ENCODE peak calls at places on chromosomes 11 and 22, in six cellular contexts. S, J, B, U, I and N are unnamed samples.

GRCh38 chr11:88064097-88064705 is 111.0 kb downstream of the RAB38 start:
- DNase-seq in B (no peak), U (no peak), I (no peak), J (no peak), S (no peak), N (no peak)

GRCh38 chr11:71962428-71963038 is 33.7 kb downstream of the RNF121 start:
- DNase-seq in B (no peak), U (peak), J (no peak), I (no peak), S (no peak), N (no peak)

GRCh38 chr11:125162743-125163142 is 1.8 kb upstream of the PKNOX2 start:
- DNase-seq in J (no peak), S (no peak), B (no peak), I (no peak), U (no peak), N (no peak)

GRCh38 chr11:119471329-119471728 is 48.4 kb upstream of the THY1 start:
- DNase-seq in S (no peak), I (no peak), U (no peak), J (no peak), B (no peak), N (no peak)

GRCh38 chr11:124740277-124740882 is 638 bp downstream of the NRGN start:
- DNase-seq in I (peak), J (no peak), U (peak), S (no peak), B (no peak), N (peak)

GRCh38 chr22:36143956-36144355 is 16.6 kb downstream of the APOL3 start:
- DNase-seq in B (no peak), I (no peak), J (no peak), S (no peak), U (no peak), N (no peak)

GRCh38 chr11:2881974-2882362 is 3.6 kb downstream of the CDKN1C start:
- DNase-seq in S (no peak), B (no peak), U (no peak), J (no peak), I (no peak), N (peak)

GRCh38 chr11:116217006-116217405 is 555.8 kb downstream of the BUD13 start:
- DNase-seq in S (peak), B (peak), U (peak), J (no peak), I (peak), N (no peak)

GRCh38 chr11:35337136-35337918 is 82.0 kb downstream of the SLC1A2 start:
- DNase-seq in S (no peak), U (peak), J (no peak), B (peak), I (peak), N (peak)

GRCh38 chr22:25176175-25176574 is 23.5 kb upstream of the CRYBB3 start:
- DNase-seq in B (no peak), U (no peak), I (peak), S (no peak), J (no peak), N (no peak)

GRCh38 chr11:75174781-75175370 is 24.0 kb downstream of the SLCO2B1 start:
- DNase-seq in S (no peak), J (peak), B (no peak), I (no peak), U (no peak), N (no peak)

GRCh38 chr11:61429346-61429690 is 457 bp downstream of the CPSF7 start:
- DNase-seq in B (peak), S (no peak), U (peak), J (no peak), I (peak), N (no peak)

GRCh38 chr11:60994450-60995135 is 23.1 kb downstream of the CD6 start:
- DNase-seq in B (no peak), U (no peak), I (no peak), S (no peak), J (no peak), N (no peak)

GRCh38 chr11:33005175-33005574 is 10.5 kb upstream of the DEPDC7 start:
- DNase-seq in J (no peak), I (no peak), B (no peak), S (no peak), U (no peak), N (no peak)

GRCh38 chr22:50260801-50261614 is 475 bp downstream of the MAPK12 start:
- DNase-seq in U (peak), S (peak), B (no peak), I (peak), J (no peak), N (no peak)

GRCh38 chr11:15688351-15688792 is 573.6 kb downstream of the INSC start:
- DNase-seq in J (no peak), B (no peak), U (no peak), I (peak), S (no peak), N (peak)

GRCh38 chr11:71418643-71419042 is 29.6 kb downstream of the DHCR7 start:
- DNase-seq in S (no peak), B (no peak), I (no peak), J (no peak), U (no peak), N (no peak)

GRCh38 chr11:90219438-90219837 is 3.4 kb downstream of the CHORDC1 start:
- DNase-seq in J (no peak), U (no peak), S (no peak), I (no peak), B (no peak), N (no peak)

GRCh38 chr11:78020248-78020647 is 2.8 kb downstream of the KCTD14 start:
- DNase-seq in S (no peak), B (no peak), I (no peak), J (no peak), U (no peak), N (no peak)

GRCh38 chr11:63574856-63575602 is 11.8 kb upstream of the PLAAT2 start:
- DNase-seq in B (no peak), I (no peak), U (no peak), S (no peak), J (no peak), N (no peak)

GRCh38 chr11:62025429-62026105 is 58.1 kb upstream of the FTH1 start:
- DNase-seq in B (peak), I (peak), J (peak), U (peak), S (no peak), N (peak)

GRCh38 chr22:23850136-23850611 is 7.5 kb upstream of the SLC2A11 start:
- DNase-seq in J (no peak), I (no peak), S (no peak), B (no peak), U (no peak), N (no peak)

GRCh38 chr22:11627436-11627797 is 3900.6 kb upstream of the OR11H1 start:
- DNase-seq in I (no peak), J (no peak), B (no peak), S (no peak), U (no peak), N (no peak)

GRCh38 chr11:1260023-1260501 is 37.2 kb downstream of the MUC5B start:
- DNase-seq in J (no peak), U (peak), S (no peak), B (peak), I (no peak), N (peak)

GRCh38 chr11:3156661-3157311 is 8.3 kb downstream of the OSBPL5 start:
- DNase-seq in B (no peak), J (no peak), S (no peak), I (no peak), U (no peak), N (peak)

GRCh38 chr11:122721964-122722266 is 66.4 kb downstream of the UBASH3B start:
- DNase-seq in B (peak), U (peak), J (no peak), S (no peak), I (peak), N (no peak)

DNA sequence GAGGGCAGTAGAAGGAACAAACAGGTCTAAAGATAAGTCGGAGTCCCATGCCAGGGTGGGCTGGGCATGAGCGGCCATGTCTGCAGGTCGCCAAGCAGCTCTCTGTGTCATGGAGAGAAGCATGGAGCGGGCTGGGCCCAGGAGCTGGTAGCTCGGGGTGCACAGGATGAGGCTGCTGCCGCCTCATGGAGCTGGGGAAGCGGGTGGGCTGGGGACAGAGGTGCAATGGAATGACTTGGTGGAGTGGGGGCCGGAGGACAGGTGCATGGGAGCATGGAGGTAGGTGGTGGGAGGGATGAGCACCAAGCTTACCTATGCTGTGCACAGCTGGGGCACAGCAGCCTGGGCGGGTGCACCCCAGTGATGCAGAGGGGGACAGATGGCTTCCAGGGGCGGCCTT is 3.6 kb downstream of the NRXN2 start:
- DNase-seq in S (no peak), U (no peak), B (no peak), J (no peak), I (no peak), N (no peak)
- TF ChIP-seq CTCF in S (no peak), U (no peak), B (no peak), J (no peak), I (no peak), N (no peak)

GRCh38 chr11:103830205-103830604 is 206.2 kb upstream of the DDI1 start:
- DNase-seq in J (no peak), U (no peak), B (no peak), S (no peak), I (no peak), N (no peak)

GRCh38 chr11:103829596-103829995 is 206.8 kb upstream of the DDI1 start:
- DNase-seq in S (no peak), B (no peak), I (no peak), J (no peak), U (no peak), N (no peak)

GRCh38 chr11:103824116-103824515 is 212.3 kb upstream of the DDI1 start:
- DNase-seq in S (no peak), I (no peak), U (no peak), J (no peak), B (no peak), N (no peak)

GRCh38 chr11:103826856-103827255 is 209.6 kb upstream of the DDI1 start:
- DNase-seq in I (no peak), J (no peak), U (no peak), S (no peak), B (no peak), N (no peak)

GRCh38 chr11:103825469-103825868 is 211.0 kb upstream of the DDI1 start:
- DNase-seq in B (no peak), J (no peak), I (no peak), S (no peak), U (no peak), N (no peak)
- H3K27ac ChIP-seq in B (no peak), J (no peak), I (no peak), S (no peak), U (no peak), N (no peak)

DNA sequence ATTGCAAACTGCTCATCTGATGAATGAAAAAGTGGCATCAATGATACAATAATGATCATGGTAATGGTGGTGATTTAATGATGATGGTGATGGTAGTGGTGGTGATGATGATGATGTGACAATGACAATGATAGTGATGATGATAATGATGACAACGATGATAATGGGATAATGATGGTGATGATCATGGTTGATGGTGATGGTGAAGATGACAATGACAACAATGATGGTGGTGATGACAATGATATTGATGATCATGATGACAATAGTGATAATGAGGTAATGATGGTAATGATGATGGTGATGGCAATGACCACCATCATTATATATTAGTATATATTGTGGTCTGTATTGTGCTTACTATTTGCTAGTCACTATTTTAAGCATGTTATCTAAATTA is 474.3 kb downstream of the TBC1D22A start:
- DNase-seq in B (no peak), J (no peak), U (no peak), I (no peak), S (no peak), N (no peak)
- H3K4me3 ChIP-seq in B (no peak), J (no peak), U (no peak), I (no peak), S (no peak), N (no peak)

GRCh38 chr11:67507891-67508485 is at the start of gene CDK2AP2:
- DNase-seq in J (peak), S (peak), B (peak), I (peak), U (peak), N (peak)

GRCh38 chr11:67504950-67505561 is at the start of gene PITPNM1:
- DNase-seq in U (peak), B (no peak), S (no peak), I (peak), J (no peak), N (peak)

GRCh38 chr11:67507242-67507890 is 596 bp downstream of the CDK2AP2 start:
- DNase-seq in B (peak), U (peak), S (no peak), J (no peak), I (no peak), N (peak)

GRCh38 chr11:67505605-67506396 is 638 bp upstream of the PITPNM1 start:
- DNase-seq in U (peak), B (peak), I (peak), J (peak), S (peak), N (peak)

GRCh38 chr11:67506426-67507032 is 1.4 kb upstream of the PITPNM1 start:
- DNase-seq in S (no peak), J (no peak), U (no peak), B (no peak), I (no peak), N (peak)
- TF ChIP-seq CTCF in S (peak), J (no peak), U (peak), B (no peak), I (no peak), N (no peak)

GRCh38 chr11:134821422-134821821 is 409.4 kb upstream of the B3GAT1 start:
- DNase-seq in B (no peak), I (no peak), U (no peak), S (no peak), J (no peak), N (no peak)

GRCh38 chr11:134818531-134818930 is 406.5 kb upstream of the B3GAT1 start:
- DNase-seq in S (no peak), U (peak), B (no peak), I (no peak), J (no peak), N (no peak)

GRCh38 chr11:134815404-134815803 is 403.4 kb upstream of the B3GAT1 start:
- DNase-seq in U (peak), S (no peak), I (no peak), B (peak), J (no peak), N (no peak)

GRCh38 chr11:134822930-134823329 is 410.9 kb upstream of the B3GAT1 start:
- DNase-seq in U (no peak), B (no peak), S (no peak), I (no peak), J (no peak), N (no peak)

GRCh38 chr11:134819026-134819425 is 407.0 kb upstream of the B3GAT1 start:
- DNase-seq in S (no peak), I (no peak), U (no peak), B (no peak), J (no peak), N (no peak)
- H3K27ac ChIP-seq in S (no peak), I (no peak), U (no peak), B (no peak), J (no peak), N (no peak)

DNA sequence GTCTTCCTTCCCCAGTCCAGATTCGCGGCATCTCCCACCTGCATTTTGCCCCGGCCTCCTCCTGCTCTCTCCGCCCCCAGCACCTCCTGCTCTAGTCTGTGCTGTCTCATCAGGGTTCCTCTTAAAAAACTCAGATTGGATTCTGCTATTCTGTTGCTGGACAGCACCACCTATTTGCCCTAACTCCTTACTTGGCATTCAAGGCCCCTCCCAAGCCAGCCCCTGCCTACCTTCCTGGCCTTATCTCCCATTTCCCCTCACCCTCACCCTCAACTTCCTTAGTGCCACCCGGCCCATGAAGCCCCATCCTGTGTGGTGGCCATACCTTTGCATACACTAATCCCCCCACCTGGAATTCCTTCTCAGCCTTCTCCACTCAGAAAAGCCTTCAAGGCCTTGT is 59.9 kb upstream of the PRDM11 start:
- DNase-seq in I (no peak), S (no peak), B (no peak), U (no peak), J (no peak), N (no peak)
- H3K4me3 ChIP-seq in I (no peak), S (no peak), B (no peak), U (no peak), J (no peak), N (no peak)

GRCh38 chr22:46537221-46537945 is at the start of gene CELSR1:
- DNase-seq in U (peak), B (no peak), I (peak), S (no peak), J (no peak), N (no peak)

GRCh38 chr22:46536559-46537220 is 730 bp downstream of the CELSR1 start:
- DNase-seq in J (no peak), U (no peak), B (no peak), S (no peak), I (no peak), N (no peak)

GRCh38 chr22:46539169-46539568 is 1.7 kb upstream of the CELSR1 start:
- DNase-seq in S (no peak), B (no peak), I (peak), J (no peak), U (no peak), N (no peak)

GRCh38 chr22:46538816-46539163 is 1.4 kb upstream of the CELSR1 start:
- DNase-seq in J (no peak), U (peak), S (no peak), I (peak), B (no peak), N (no peak)

DNA sequence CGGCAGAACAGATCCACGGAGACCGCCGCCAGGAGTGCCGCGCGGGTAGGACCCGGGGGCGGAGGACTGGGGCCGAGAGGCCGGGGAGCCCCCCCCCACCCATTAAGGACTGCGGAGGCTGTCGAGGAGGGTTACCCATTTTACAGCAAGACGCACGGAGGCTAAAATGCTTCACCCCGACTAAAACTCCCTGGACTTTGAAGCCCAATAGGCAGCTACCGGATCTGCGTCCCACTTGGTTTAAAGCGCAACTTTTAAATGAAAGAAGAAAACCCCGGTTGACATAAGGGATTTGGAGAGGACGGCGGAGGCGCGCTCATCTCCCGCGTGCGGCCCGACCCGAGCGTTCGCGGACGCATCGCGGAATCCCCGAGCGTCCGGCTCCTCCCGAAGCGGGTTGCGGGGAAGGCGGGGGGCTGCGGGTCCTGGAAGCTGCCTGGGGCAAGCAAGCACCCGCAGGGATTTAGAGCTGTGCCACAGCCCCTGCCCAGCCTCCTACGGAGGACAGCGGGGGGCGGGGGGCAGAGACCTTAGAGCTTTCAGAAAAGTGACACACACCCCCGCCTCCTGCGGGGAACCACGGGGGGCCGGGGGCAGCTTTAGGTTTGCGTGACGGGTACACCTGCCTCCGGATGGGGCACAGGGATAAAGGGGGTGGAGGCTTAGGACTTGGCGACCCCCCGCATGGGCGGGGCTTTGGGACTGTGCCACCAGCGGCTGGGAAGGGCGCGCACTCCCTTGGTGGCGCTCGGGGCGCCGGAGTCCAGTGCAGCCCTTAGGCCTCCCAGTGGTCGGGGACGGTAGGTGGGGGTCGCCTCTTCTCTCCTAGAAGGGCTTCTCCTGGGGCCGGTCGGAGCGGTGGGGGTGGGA is 761 bp upstream of the CELSR1 start:
- DNase-seq in I (peak), B (no peak), U (peak), J (no peak), S (no peak), N (no peak)
- TF ChIP-seq CTCF in I (no peak), B (peak), U (peak), J (no peak), S (no peak), N (no peak)

GRCh38 chr11:83158474-83158786 is 1.5 kb downstream of the PCF11 start:
- DNase-seq in S (no peak), I (no peak), B (no peak), J (no peak), U (no peak), N (no peak)

GRCh38 chr11:83162377-83162776 is 5.4 kb downstream of the PCF11 start:
- DNase-seq in J (no peak), B (no peak), S (no peak), U (no peak), I (no peak), N (no peak)

GRCh38 chr11:83161610-83162199 is 4.8 kb downstream of the PCF11 start:
- DNase-seq in J (no peak), B (no peak), S (no peak), I (no peak), U (no peak), N (no peak)

GRCh38 chr11:83158965-83159900 is 2.3 kb downstream of the PCF11 start:
- DNase-seq in B (no peak), U (no peak), J (no peak), S (no peak), I (no peak), N (no peak)

GRCh38 chr11:83159901-83160865 is 3.3 kb downstream of the PCF11 start:
- DNase-seq in U (peak), I (peak), S (no peak), J (no peak), B (no peak), N (peak)
- H3K27ac ChIP-seq in U (peak), I (peak), S (peak), J (no peak), B (no peak), N (peak)

GRCh38 chr22:29307658-29308147 is 1.3 kb downstream of the GAS2L1 start:
- DNase-seq in S (no peak), I (peak), U (peak), B (no peak), J (no peak), N (no peak)
- H3K4me3 ChIP-seq in S (peak), I (peak), U (peak), B (peak), J (peak), N (peak)

GRCh38 chr11:120566176-120566575 is 54.6 kb downstream of the GRIK4 start:
- DNase-seq in U (peak), S (no peak), I (peak), J (no peak), B (peak), N (no peak)

GRCh38 chr11:120563698-120564572 is 52.4 kb downstream of the GRIK4 start:
- DNase-seq in I (no peak), J (no peak), B (no peak), U (no peak), S (peak), N (no peak)

GRCh38 chr11:120565436-120566155 is 54.0 kb downstream of the GRIK4 start:
- DNase-seq in U (no peak), J (no peak), S (no peak), I (peak), B (no peak), N (no peak)

GRCh38 chr11:120562806-120563425 is 51.4 kb downstream of the GRIK4 start:
- DNase-seq in J (no peak), B (no peak), I (no peak), U (no peak), S (no peak), N (no peak)

GRCh38 chr11:120564573-120565301 is 53.2 kb downstream of the GRIK4 start:
- DNase-seq in U (no peak), S (peak), I (no peak), J (no peak), B (no peak), N (no peak)
- TF ChIP-seq CTCF in U (no peak), S (peak), I (no peak), J (no peak), B (no peak), N (no peak)